ENCODE peak calls at places on chromosome 12, in four cellular contexts. One of them, this sample, is unnamed.

GRCh38 chr12:109432431-109432830 is 44.7 kb downstream of the KCTD10 start:
- DNase-seq in caudate nucleus: no peak
- DNase-seq in omental fat pad: no peak
- DNase-seq in H4: no peak
- DNase-seq in this sample: no peak

GRCh38 chr12:93136243-93137015 is 207.3 kb upstream of the EEA1 start:
- DNase-seq in caudate nucleus: no peak
- DNase-seq in omental fat pad: no peak
- DNase-seq in H4: no peak
- DNase-seq in this sample: no peak

GRCh38 chr12:49645151-49646039 is 22.0 kb downstream of the PRPF40B start:
- DNase-seq in caudate nucleus: no peak
- DNase-seq in omental fat pad: no peak
- DNase-seq in H4: no peak
- DNase-seq in this sample: no peak

GRCh38 chr12:14577344-14577743 is 9.7 kb upstream of the PLBD1 start:
- DNase-seq in caudate nucleus: no peak
- DNase-seq in omental fat pad: no peak
- DNase-seq in H4: peak; percentile 38
- DNase-seq in this sample: no peak

GRCh38 chr12:103169-103981 is 36.8 kb downstream of the IQSEC3 start:
- DNase-seq in caudate nucleus: no peak
- DNase-seq in omental fat pad: no peak
- DNase-seq in H4: no peak
- DNase-seq in this sample: no peak

GRCh38 chr12:82184844-82185243 is 173.3 kb downstream of the CCDC59 start:
- DNase-seq in caudate nucleus: no peak
- DNase-seq in omental fat pad: no peak
- DNase-seq in H4: no peak
- DNase-seq in this sample: no peak

GRCh38 chr12:132444957-132445883 is 44.7 kb upstream of the FBRSL1 start:
- DNase-seq in caudate nucleus: no peak
- DNase-seq in omental fat pad: no peak
- DNase-seq in H4: no peak
- DNase-seq in this sample: no peak

GRCh38 chr12:3230758-3231375 is 153.7 kb downstream of the TSPAN9 start:
- DNase-seq in caudate nucleus: peak; percentile 11
- DNase-seq in omental fat pad: no peak
- DNase-seq in H4: no peak
- DNase-seq in this sample: no peak

GRCh38 chr12:23008613-23009012 is 383.6 kb downstream of the ETNK1 start:
- DNase-seq in caudate nucleus: no peak
- DNase-seq in omental fat pad: no peak
- DNase-seq in H4: no peak
- DNase-seq in this sample: no peak

GRCh38 chr12:48883305-48884171 is 17.9 kb upstream of the RND1 start:
- DNase-seq in caudate nucleus: no peak
- DNase-seq in omental fat pad: no peak
- DNase-seq in H4: no peak
- DNase-seq in this sample: no peak

GRCh38 chr12:50055831-50056628 is 1.4 kb upstream of the ASIC1 start:
- DNase-seq in caudate nucleus: peak; percentile 85
- DNase-seq in omental fat pad: no peak
- DNase-seq in H4: no peak
- DNase-seq in this sample: no peak

GRCh38 chr12:74539765-74540526 is 2.3 kb downstream of the ATXN7L3B start:
- DNase-seq in caudate nucleus: no peak
- DNase-seq in omental fat pad: no peak
- DNase-seq in H4: no peak
- DNase-seq in this sample: no peak

GRCh38 chr12:22935090-22935489 is 310.1 kb downstream of the ETNK1 start:
- DNase-seq in caudate nucleus: no peak
- DNase-seq in omental fat pad: no peak
- DNase-seq in H4: peak; percentile 39
- DNase-seq in this sample: no peak

GRCh38 chr12:2483713-2484112 is 311.1 kb upstream of the FKBP4 start:
- DNase-seq in caudate nucleus: no peak
- DNase-seq in omental fat pad: no peak
- DNase-seq in H4: no peak
- DNase-seq in this sample: peak; percentile 23

GRCh38 chr12:67161322-67161918 is 107.7 kb upstream of the CAND1 start:
- DNase-seq in caudate nucleus: no peak
- DNase-seq in omental fat pad: no peak
- DNase-seq in H4: peak; percentile 53
- DNase-seq in this sample: no peak

This sample was measured in lower leg skin.